ENCODE peak calls at places on chromosomes 16 and 17, in ten cellular contexts. L, X, M, O, V, D, Y, K, H and T are unnamed samples.

GRCh38 chr17:30824002-30824355 is 513 bp downstream of the CRLF3 start:
- DNase-seq in M (no peak), D (peak), V (no peak), O (no peak), K (no peak), Y (peak), L (peak), H (no peak), X (no peak), T (peak)

GRCh38 chr16:83953796-83954576 is 946 bp downstream of the OSGIN1 start:
- DNase-seq in D (no peak), V (peak), M (peak), L (peak), Y (peak), K (peak), O (no peak), H (peak), X (no peak), T (no peak)

GRCh38 chr16:2826591-2827480 is 3.3 kb upstream of the ZG16B start:
- DNase-seq in M (no peak), X (no peak), H (no peak), O (no peak), V (no peak), L (no peak), Y (no peak), D (no peak), K (no peak), T (no peak)

GRCh38 chr17:2484876-2485275 is 26.8 kb downstream of the METTL16 start:
- DNase-seq in M (no peak), O (no peak), V (no peak), X (peak), H (no peak), Y (no peak), D (no peak), K (no peak), L (no peak), T (peak)

GRCh38 chr16:21650517-21650916 is 1.9 kb downstream of the IGSF6 start:
- DNase-seq in K (no peak), V (no peak), H (no peak), X (no peak), O (no peak), D (no peak), Y (no peak), M (no peak), L (peak), T (no peak)

GRCh38 chr16:53282975-53283946 is 151.0 kb upstream of the RBL2 start:
- DNase-seq in Y (peak), H (peak), K (peak), L (peak), M (peak), X (no peak), D (peak), V (peak), O (peak), T (no peak)

GRCh38 chr17:75010683-75011406 is 1.6 kb upstream of the MRPL58 start:
- DNase-seq in X (no peak), Y (peak), H (peak), K (peak), O (no peak), M (peak), D (peak), L (no peak), V (no peak), T (peak)

GRCh38 chr16:84368327-84368996 is at the start of gene ATP2C2:
- DNase-seq in L (no peak), D (peak), Y (no peak), M (no peak), X (peak), H (no peak), K (no peak), V (peak), O (no peak), T (peak)

GRCh38 chr16:19102187-19102872 is 11.4 kb upstream of the ITPRIPL2 start:
- DNase-seq in H (no peak), X (no peak), O (no peak), K (no peak), L (no peak), V (no peak), Y (no peak), D (no peak), M (no peak), T (no peak)

GRCh38 chr16:22635345-22635744 is 124.7 kb downstream of the NPIPB5 start:
- DNase-seq in V (no peak), L (no peak), X (no peak), K (no peak), M (no peak), D (no peak), H (no peak), Y (no peak), O (no peak), T (no peak)

GRCh38 chr16:22977294-22977697 is 163.3 kb downstream of the HS3ST2 start:
- DNase-seq in X (peak), K (peak), M (peak), V (peak), O (no peak), L (peak), H (peak), D (no peak), Y (no peak), T (no peak)

GRCh38 chr17:40828454-40829039 is 6.1 kb upstream of the KRT10 start:
- DNase-seq in Y (no peak), X (no peak), H (no peak), K (peak), L (no peak), V (no peak), O (no peak), M (no peak), D (no peak), T (no peak)

GRCh38 chr17:60077672-60078519 is 825 bp downstream of the HEATR6 start:
- DNase-seq in K (no peak), L (peak), M (no peak), H (no peak), X (no peak), V (no peak), D (peak), O (no peak), Y (peak), T (no peak)

GRCh38 chr16:30183961-30184429 is 593 bp downstream of the CORO1A start:
- DNase-seq in L (peak), M (no peak), V (no peak), D (peak), K (no peak), X (no peak), O (peak), H (no peak), Y (peak), T (no peak)

GRCh38 chr17:51275381-51275780 is 15.0 kb downstream of the UTP18 start:
- DNase-seq in X (no peak), Y (no peak), M (no peak), D (no peak), H (no peak), L (no peak), K (no peak), V (no peak), O (no peak), T (no peak)

DNA sequence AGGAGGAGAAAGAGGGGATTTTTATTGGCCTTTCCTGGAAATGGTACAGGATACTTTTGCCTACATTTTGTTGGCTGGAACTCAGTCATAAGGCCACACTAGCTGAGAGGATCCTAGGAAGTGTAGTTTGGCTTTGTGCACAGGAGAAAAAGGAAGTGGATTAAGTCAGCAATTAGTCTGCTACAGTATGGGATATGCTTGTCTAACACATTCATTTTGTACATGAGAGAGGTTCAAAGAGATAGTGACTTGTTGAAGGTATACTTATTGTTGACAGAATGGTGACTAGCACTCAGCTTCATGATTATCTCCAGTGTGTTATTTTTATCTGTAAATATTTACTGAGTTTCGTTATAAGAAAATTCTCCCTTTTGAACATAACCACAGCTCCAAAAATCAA is 10.3 kb downstream of the UTP18 start:
- DNase-seq in O (no peak), X (no peak), H (peak), Y (no peak), D (no peak), L (peak), K (no peak), M (no peak), V (no peak), T (no peak)
- TF ChIP-seq MAX in O (no peak), X (no peak), H (no peak), Y (no peak), D (no peak), L (no peak), K (no peak), M (no peak), V (no peak), T (no peak)

DNA sequence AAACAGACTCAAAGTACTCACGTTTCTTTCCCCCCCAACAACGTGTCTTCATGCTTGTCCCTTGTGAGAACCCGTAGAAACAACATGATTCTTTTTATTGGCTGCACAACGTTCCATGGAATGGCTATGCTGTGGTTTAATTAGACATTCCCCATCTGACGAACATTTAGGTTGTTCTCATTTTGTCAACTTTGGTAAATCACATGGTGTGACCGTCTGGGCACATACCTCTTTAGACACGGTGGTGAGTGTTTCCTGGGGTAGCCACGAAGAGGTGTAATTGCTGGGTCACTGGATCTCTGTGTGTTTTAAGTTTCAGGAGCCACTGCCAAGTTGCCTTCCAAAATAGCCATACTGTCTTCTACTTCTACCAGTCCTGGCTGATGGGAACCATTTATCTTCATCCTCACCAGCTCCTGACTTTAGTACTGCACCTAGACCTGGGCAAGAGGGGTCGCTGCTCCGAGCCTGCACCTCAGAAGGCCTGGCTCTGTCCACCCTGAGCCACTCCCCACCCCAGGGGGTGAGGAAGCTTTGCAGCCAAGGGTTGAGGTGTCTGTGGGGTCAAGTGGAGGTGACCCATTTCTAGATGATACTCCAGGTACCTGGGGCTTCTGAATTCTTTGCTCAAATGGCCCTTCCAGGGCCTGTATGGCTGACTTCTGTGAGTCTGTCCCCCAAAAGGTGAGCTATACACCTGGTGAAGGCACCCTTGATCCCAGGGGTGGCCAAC is 84.7 kb downstream of the IRX5 start:
- DNase-seq in K (no peak), H (no peak), O (no peak), M (no peak), X (no peak), D (no peak), V (no peak), Y (no peak), L (no peak), T (no peak)
- TF ChIP-seq MAX in K (no peak), H (no peak), O (no peak), M (no peak), X (no peak), D (no peak), V (no peak), Y (no peak), L (no peak), T (no peak)

GRCh38 chr16:89410322-89410721 is 80.0 kb downstream of the ANKRD11 start:
- DNase-seq in L (no peak), H (no peak), D (no peak), M (no peak), V (no peak), Y (no peak), O (no peak), X (no peak), K (no peak), T (no peak)
- TF ChIP-seq MAX in L (no peak), H (no peak), D (no peak), M (no peak), V (no peak), Y (no peak), O (no peak), X (no peak), K (no peak), T (no peak)

GRCh38 chr17:57868007-57868774 is 18.3 kb upstream of the MRPS23 start:
- DNase-seq in X (peak), K (peak), V (peak), H (peak), O (peak), M (peak), L (peak), D (peak), Y (peak), T (peak)

GRCh38 chr17:57866319-57866718 is 16.5 kb upstream of the MRPS23 start:
- DNase-seq in L (no peak), O (no peak), H (no peak), D (no peak), Y (no peak), X (no peak), K (no peak), M (no peak), V (no peak), T (no peak)

GRCh38 chr17:57868775-57869598 is 19.1 kb upstream of the MRPS23 start:
- DNase-seq in Y (no peak), H (no peak), V (no peak), O (no peak), M (no peak), L (peak), X (no peak), D (no peak), K (no peak), T (no peak)

GRCh38 chr17:57866723-57867122 is 16.9 kb upstream of the MRPS23 start:
- DNase-seq in V (no peak), O (no peak), Y (no peak), M (no peak), X (no peak), K (no peak), D (no peak), L (no peak), H (no peak), T (no peak)

GRCh38 chr17:57867126-57867525 is 17.3 kb upstream of the MRPS23 start:
- DNase-seq in D (no peak), V (no peak), K (no peak), X (no peak), H (no peak), L (no peak), M (no peak), Y (no peak), O (no peak), T (no peak)
- TF ChIP-seq MAX in D (no peak), V (no peak), K (no peak), X (no peak), H (no peak), L (no peak), M (no peak), Y (no peak), O (no peak), T (no peak)

DNA sequence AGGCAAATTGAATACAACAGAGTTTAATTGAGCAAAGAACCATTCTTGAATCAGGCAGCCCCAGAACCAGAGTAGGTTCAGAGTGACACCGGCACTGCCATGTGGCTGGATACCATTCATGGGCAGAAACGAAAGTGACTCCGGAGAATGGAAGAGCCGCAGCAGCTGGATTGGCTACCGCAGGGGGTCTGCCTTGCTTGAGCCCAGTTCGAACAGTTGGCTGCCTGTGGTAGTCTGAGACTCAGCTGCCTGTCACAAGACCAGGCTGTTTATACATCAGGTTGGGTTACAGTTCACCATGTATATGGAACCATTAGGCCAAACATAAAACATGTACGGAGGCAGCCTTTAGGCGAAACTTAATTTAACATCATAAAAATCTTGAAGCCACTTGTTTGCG is 205.2 kb upstream of the CHMP6 start:
- DNase-seq in M (no peak), O (no peak), D (no peak), V (no peak), K (no peak), Y (no peak), X (no peak), L (no peak), H (no peak), T (no peak)
- TF ChIP-seq MAX in M (no peak), O (no peak), D (no peak), V (no peak), K (no peak), Y (no peak), X (peak), L (no peak), H (no peak), T (no peak)

GRCh38 chr17:50304781-50305404 is 30.6 kb downstream of the TMEM92 start:
- DNase-seq in D (no peak), Y (no peak), K (no peak), O (no peak), V (no peak), H (no peak), X (no peak), L (no peak), M (no peak), T (no peak)
- TF ChIP-seq MAX in D (no peak), Y (no peak), K (no peak), O (no peak), V (no peak), H (no peak), X (no peak), L (no peak), M (no peak), T (no peak)

DNA sequence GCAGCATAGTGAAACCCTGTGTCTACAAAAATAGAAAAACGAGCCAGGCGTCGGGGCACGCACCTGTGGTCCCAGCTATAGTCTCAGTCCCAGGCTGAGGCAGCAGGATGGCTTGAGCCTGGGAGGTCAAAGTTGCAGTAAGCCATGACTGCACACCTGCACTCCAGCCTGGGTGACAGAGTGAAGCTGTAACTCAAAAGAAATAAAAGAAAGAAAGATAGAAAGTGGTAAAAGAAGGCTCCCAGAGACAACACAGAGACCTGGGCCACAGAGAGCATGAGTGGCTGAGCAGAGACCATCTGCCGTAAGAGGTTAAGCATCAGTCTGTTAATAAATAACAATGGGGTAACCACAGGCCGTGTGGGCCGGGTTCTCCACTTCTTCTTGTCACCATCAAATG is 15.3 kb upstream of the HEXD start:
- DNase-seq in V (no peak), Y (no peak), O (peak), K (no peak), L (no peak), M (no peak), H (no peak), X (no peak), D (no peak), T (no peak)
- TF ChIP-seq MAX in V (no peak), Y (no peak), O (no peak), K (no peak), L (no peak), M (no peak), H (no peak), X (no peak), D (no peak), T (no peak)

DNA sequence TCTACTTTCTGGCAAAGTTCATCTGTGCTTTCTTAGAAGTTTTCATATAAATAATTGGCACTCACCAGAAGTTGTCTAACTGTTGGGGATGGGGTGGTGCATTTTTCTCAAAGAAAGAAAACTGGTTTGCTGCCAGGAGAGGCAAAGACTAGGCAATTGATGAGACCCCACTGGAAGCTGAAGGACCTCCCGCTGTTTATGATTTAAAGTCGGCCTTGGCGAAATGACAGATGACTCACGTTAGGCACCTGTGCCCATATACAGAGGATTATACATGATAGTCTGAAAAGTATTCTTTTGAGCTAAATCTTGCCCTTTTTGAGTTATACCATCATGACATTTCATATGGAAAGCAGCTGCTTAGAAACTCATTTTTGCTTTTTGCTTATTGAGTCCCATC is 193.0 kb upstream of the ZFHX3 start:
- DNase-seq in L (no peak), K (no peak), X (no peak), Y (no peak), H (no peak), D (no peak), V (no peak), O (no peak), M (no peak), T (no peak)
- TF ChIP-seq MAX in L (no peak), K (no peak), X (no peak), Y (no peak), H (no peak), D (no peak), V (no peak), O (no peak), M (no peak), T (no peak)

GRCh38 chr17:6303664-6304063 is 131.3 kb downstream of the AIPL1 start:
- DNase-seq in O (no peak), H (no peak), X (peak), K (peak), M (peak), V (no peak), D (no peak), L (peak), Y (peak), T (peak)
- TF ChIP-seq MAX in O (no peak), H (no peak), X (no peak), K (no peak), M (no peak), V (no peak), D (no peak), L (no peak), Y (no peak), T (no peak)

GRCh38 chr16:54345231-54345630 is 58.6 kb upstream of the IRX3 start:
- DNase-seq in V (no peak), M (no peak), X (no peak), L (no peak), H (no peak), O (no peak), D (no peak), K (no peak), Y (no peak), T (no peak)
- TF ChIP-seq MAX in V (no peak), M (no peak), X (no peak), L (no peak), H (no peak), O (no peak), D (no peak), K (no peak), Y (no peak), T (no peak)